ENCODE peak calls at places on chromosome 14, in ten cellular contexts. R, P, D, K, J, Z, M, V, U and Q are unnamed samples.

GRCh38 chr14:100203962-100204834 is 34.7 kb upstream of the YY1 start:
- DNase-seq in R (no peak), P (no peak), D (no peak), K (peak; percentile 50), J (peak; percentile 86), Z (no peak), M (no peak), V (no peak), U (peak; percentile 47), Q (no peak)

GRCh38 chr14:39267592-39268112 is 33.9 kb downstream of the MIA2 start:
- DNase-seq in R (no peak), P (no peak), D (no peak), K (no peak), J (peak; percentile 44), Z (no peak), M (no peak), V (no peak), U (no peak), Q (no peak)

GRCh38 chr14:92209141-92209540 is 87.4 kb downstream of the CPSF2 start:
- DNase-seq in R (no peak), P (no peak), D (no peak), K (no peak), J (no peak), Z (no peak), M (peak; percentile 24), V (no peak), U (no peak), Q (no peak)

GRCh38 chr14:36604757-36605505 is 22.5 kb upstream of the NKX2-8 start:
- DNase-seq in R (peak; percentile 73), P (peak; percentile 25), D (peak; percentile 82), K (peak; percentile 66), J (peak; percentile 69), Z (peak; percentile 53), M (no peak), V (no peak), U (peak; percentile 68), Q (peak; percentile 49)

GRCh38 chr14:104703269-104703668 is 13.9 kb downstream of the INF2 start:
- DNase-seq in R (no peak), P (no peak), D (no peak), K (no peak), J (no peak), Z (no peak), M (no peak), V (no peak), U (no peak), Q (no peak)

GRCh38 chr14:101290681-101291080 is 270.6 kb upstream of the DIO3 start:
- DNase-seq in R (no peak), P (no peak), D (no peak), K (no peak), J (no peak), Z (no peak), M (no peak), V (no peak), U (no peak), Q (no peak)

GRCh38 chr14:103741876-103742275 is 26.3 kb downstream of the ZFYVE21 start:
- DNase-seq in R (no peak), P (no peak), D (no peak), K (no peak), J (no peak), Z (no peak), M (no peak), V (no peak), U (no peak), Q (no peak)

GRCh38 chr14:92486881-92487280 is 26.7 kb upstream of the RIN3 start:
- DNase-seq in R (no peak), P (no peak), D (no peak), K (peak; percentile 66), J (no peak), Z (no peak), M (no peak), V (no peak), U (no peak), Q (no peak)

GRCh38 chr14:44699391-44699790 is 192.3 kb upstream of the FSCB start:
- DNase-seq in R (no peak), P (no peak), D (no peak), K (no peak), J (no peak), Z (no peak), M (no peak), V (no peak), U (no peak), Q (no peak)

GRCh38 chr14:88919502-88919901 is 95.1 kb downstream of the TTC8 start:
- DNase-seq in R (no peak), P (no peak), D (no peak), K (no peak), J (peak; percentile 58), Z (no peak), M (no peak), V (no peak), U (peak; percentile 15), Q (no peak)

GRCh38 chr14:49405291-49405690 is 180.9 kb downstream of the RPS29 start:
- DNase-seq in R (no peak), P (no peak), D (no peak), K (peak; percentile 65), J (peak; percentile 17), Z (no peak), M (no peak), V (no peak), U (no peak), Q (no peak)

GRCh38 chr14:58362798-58363412 is 32.8 kb upstream of the TOMM20L start:
- DNase-seq in R (peak; percentile 34), P (no peak), D (peak; percentile 8), K (peak; percentile 17), J (peak; percentile 60), Z (no peak), M (no peak), V (no peak), U (no peak), Q (no peak)

GRCh38 chr14:92513204-92513965 is at the start of gene RIN3:
- DNase-seq in R (peak; percentile 77), P (no peak), D (peak; percentile 69), K (peak; percentile 65), J (no peak), Z (peak; percentile 52), M (peak; percentile 46), V (no peak), U (peak; percentile 47), Q (peak; percentile 59)

GRCh38 chr14:49593016-49593415 is 5.7 kb upstream of the LRR1 start:
- DNase-seq in R (peak; percentile 54), P (no peak), D (no peak), K (peak; percentile 89), J (peak; percentile 59), Z (no peak), M (no peak), V (no peak), U (no peak), Q (no peak)

GRCh38 chr14:71078481-71078880 is 171.2 kb downstream of the PCNX1 start:
- DNase-seq in R (no peak), P (no peak), D (no peak), K (no peak), J (no peak), Z (no peak), M (no peak), V (no peak), U (no peak), Q (no peak)

GRCh38 chr14:45065540-45065939 is 18.4 kb upstream of the PRPF39 start:
- DNase-seq in R (no peak), P (no peak), D (peak; percentile 55), K (peak; percentile 23), J (no peak), Z (no peak), M (no peak), V (no peak), U (no peak), Q (no peak)

DNA sequence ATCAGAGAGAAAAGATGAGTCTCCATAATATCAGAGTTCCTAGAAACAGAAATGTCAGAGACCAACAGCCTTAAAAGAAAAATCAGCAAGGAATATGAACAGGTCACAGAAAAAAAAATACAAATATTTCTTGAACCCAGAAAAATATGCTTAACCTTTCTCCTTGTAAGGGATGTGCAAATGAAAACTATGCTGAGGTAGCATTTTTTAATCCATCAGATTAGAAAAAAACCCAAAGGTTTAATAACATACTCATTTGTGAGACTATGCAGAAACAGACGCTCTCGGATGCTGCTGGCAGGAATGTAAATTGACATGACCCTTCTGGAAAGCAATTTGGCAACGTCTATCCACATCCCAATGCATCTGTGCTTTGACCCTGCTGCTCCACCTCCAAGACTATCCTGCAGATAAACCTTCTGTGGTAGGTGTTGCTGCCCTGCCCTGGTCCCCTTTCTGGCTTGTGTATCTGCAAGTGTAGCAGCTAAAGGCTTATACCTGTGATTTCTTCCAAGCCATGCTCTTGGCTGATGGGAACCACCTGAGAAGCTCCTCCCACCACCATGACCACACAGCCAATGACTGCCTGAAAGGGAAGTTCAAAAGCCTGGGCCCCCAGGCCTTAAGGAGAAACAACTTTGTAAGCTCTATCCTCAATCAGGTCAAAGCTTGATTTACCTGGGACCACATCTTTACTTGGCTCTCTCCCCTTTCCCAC is 49.4 kb downstream of the LTBP2 start:
- DNase-seq in R (no peak), P (no peak), D (no peak), K (peak; percentile 36), J (peak; percentile 50), Z (no peak), M (no peak), V (no peak), U (no peak), Q (no peak)
- TF ChIP-seq CTCF in R (no peak), P (no peak), D (no peak), K (peak; percentile 30), J (peak; percentile 19), Z (peak; percentile 18), M (no peak), V (no peak), U (no peak), Q (no peak)

GRCh38 chr14:81269100-81269978 is 48.6 kb upstream of the GTF2A1 start:
- DNase-seq in R (peak; percentile 57), P (peak; percentile 24), D (peak; percentile 68), K (peak; percentile 68), J (peak; percentile 67), Z (peak; percentile 22), M (peak; percentile 25), V (no peak), U (peak; percentile 53), Q (no peak)
- TF ChIP-seq CTCF in R (peak; percentile 60), P (peak; percentile 54), D (peak; percentile 71), K (peak; percentile 79), J (peak; percentile 52), Z (peak; percentile 88), M (peak; percentile 73), V (peak; percentile 89), U (peak; percentile 37), Q (peak; percentile 72)

GRCh38 chr14:80862983-80863382 is 78.6 kb downstream of the CEP128 start:
- DNase-seq in R (no peak), P (no peak), D (no peak), K (no peak), J (no peak), Z (no peak), M (no peak), V (no peak), U (no peak), Q (no peak)
- TF ChIP-seq CTCF in R (no peak), P (no peak), D (peak; percentile 35), K (peak; percentile 47), J (no peak), Z (peak; percentile 51), M (no peak), V (peak; percentile 45), U (peak; percentile 14), Q (no peak)

GRCh38 chr14:72636094-72636493 is 257.8 kb downstream of the DPF3 start:
- DNase-seq in R (no peak), P (no peak), D (no peak), K (peak; percentile 79), J (peak; percentile 61), Z (no peak), M (no peak), V (no peak), U (no peak), Q (no peak)
- TF ChIP-seq CTCF in R (no peak), P (no peak), D (no peak), K (no peak), J (no peak), Z (no peak), M (no peak), V (no peak), U (no peak), Q (no peak)